ENCODE peak calls at places on chromosomes 13 and 19, in seven cellular contexts. One of them, this sample, is unnamed.

GRCh38 chr13:69857188-69857821 is 250.3 kb upstream of the ATXN8OS start:
- DNase-seq in HTR-8/SVneo: peak; percentile 2
- DNase-seq in activated B cell treated with CpG ODN at 0.5 μM for 24 hours: no peak
- DNase-seq in CD8-positive, alpha-beta T cell: no peak
- DNase-seq in NCI-H2029: peak; percentile 3
- DNase-seq in 8988T: no peak
- DNase-seq in DMS153: peak; percentile 52
- DNase-seq in this sample: peak; percentile 66

GRCh38 chr13:104571161-104571889 is 1505.1 kb upstream of the SLC10A2 start:
- DNase-seq in HTR-8/SVneo: peak; percentile 45
- DNase-seq in activated B cell treated with CpG ODN at 0.5 μM for 24 hours: no peak
- DNase-seq in CD8-positive, alpha-beta T cell: no peak
- DNase-seq in NCI-H2029: no peak
- DNase-seq in 8988T: no peak
- DNase-seq in DMS153: peak; percentile 74
- DNase-seq in this sample: peak; percentile 63

GRCh38 chr19:39498262-39499081 is at the start of gene DLL3:
- DNase-seq in HTR-8/SVneo: no peak
- DNase-seq in activated B cell treated with CpG ODN at 0.5 μM for 24 hours: peak; percentile 35
- DNase-seq in CD8-positive, alpha-beta T cell: no peak
- DNase-seq in NCI-H2029: peak; percentile 52
- DNase-seq in 8988T: no peak
- DNase-seq in DMS153: peak; percentile 83
- DNase-seq in this sample: no peak

GRCh38 chr13:55788548-55788947 is 1352.2 kb upstream of the PRR20A start:
- DNase-seq in HTR-8/SVneo: no peak
- DNase-seq in activated B cell treated with CpG ODN at 0.5 μM for 24 hours: no peak
- DNase-seq in CD8-positive, alpha-beta T cell: no peak
- DNase-seq in NCI-H2029: no peak
- DNase-seq in 8988T: no peak
- DNase-seq in DMS153: no peak
- DNase-seq in this sample: no peak

GRCh38 chr13:60811581-60811980 is 414.6 kb downstream of the TDRD3 start:
- DNase-seq in HTR-8/SVneo: no peak
- DNase-seq in activated B cell treated with CpG ODN at 0.5 μM for 24 hours: no peak
- DNase-seq in CD8-positive, alpha-beta T cell: no peak
- DNase-seq in NCI-H2029: no peak
- DNase-seq in 8988T: no peak
- DNase-seq in DMS153: no peak
- DNase-seq in this sample: no peak

GRCh38 chr13:20519887-20520286 is 5.8 kb downstream of the CRYL1 start:
- DNase-seq in HTR-8/SVneo: no peak
- DNase-seq in activated B cell treated with CpG ODN at 0.5 μM for 24 hours: no peak
- DNase-seq in CD8-positive, alpha-beta T cell: no peak
- DNase-seq in NCI-H2029: no peak
- DNase-seq in 8988T: no peak
- DNase-seq in DMS153: no peak
- DNase-seq in this sample: no peak

GRCh38 chr13:101210774-101211173 is 205.5 kb downstream of the NALCN start:
- DNase-seq in HTR-8/SVneo: no peak
- DNase-seq in activated B cell treated with CpG ODN at 0.5 μM for 24 hours: no peak
- DNase-seq in CD8-positive, alpha-beta T cell: no peak
- DNase-seq in NCI-H2029: no peak
- DNase-seq in 8988T: no peak
- DNase-seq in DMS153: no peak
- DNase-seq in this sample: no peak

GRCh38 chr19:56838930-56839664 is 1.4 kb downstream of the PEG3 start:
- DNase-seq in HTR-8/SVneo: no peak
- DNase-seq in activated B cell treated with CpG ODN at 0.5 μM for 24 hours: no peak
- DNase-seq in CD8-positive, alpha-beta T cell: peak; percentile 59
- DNase-seq in NCI-H2029: no peak
- DNase-seq in 8988T: no peak
- DNase-seq in DMS153: no peak
- DNase-seq in this sample: no peak

GRCh38 chr13:93151277-93151676 is 75.3 kb upstream of the GPC6 start:
- DNase-seq in HTR-8/SVneo: no peak
- DNase-seq in activated B cell treated with CpG ODN at 0.5 μM for 24 hours: no peak
- DNase-seq in CD8-positive, alpha-beta T cell: no peak
- DNase-seq in NCI-H2029: no peak
- DNase-seq in 8988T: no peak
- DNase-seq in DMS153: no peak
- DNase-seq in this sample: no peak

GRCh38 chr13:112783946-112784500 is 94.2 kb downstream of the ATP11A start:
- DNase-seq in HTR-8/SVneo: no peak
- DNase-seq in activated B cell treated with CpG ODN at 0.5 μM for 24 hours: no peak
- DNase-seq in CD8-positive, alpha-beta T cell: no peak
- DNase-seq in NCI-H2029: no peak
- DNase-seq in 8988T: no peak
- DNase-seq in DMS153: no peak
- DNase-seq in this sample: no peak

GRCh38 chr19:48218964-48219363 is 36.7 kb downstream of the CARD8 start:
- DNase-seq in HTR-8/SVneo: peak; percentile 42
- DNase-seq in activated B cell treated with CpG ODN at 0.5 μM for 24 hours: no peak
- DNase-seq in CD8-positive, alpha-beta T cell: no peak
- DNase-seq in NCI-H2029: no peak
- DNase-seq in 8988T: no peak
- DNase-seq in DMS153: no peak
- DNase-seq in this sample: no peak

GRCh38 chr19:4358709-4359626 is 15.6 kb downstream of the MPND start:
- DNase-seq in HTR-8/SVneo: no peak
- DNase-seq in activated B cell treated with CpG ODN at 0.5 μM for 24 hours: no peak
- DNase-seq in CD8-positive, alpha-beta T cell: no peak
- DNase-seq in NCI-H2029: no peak
- DNase-seq in 8988T: no peak
- DNase-seq in DMS153: no peak
- DNase-seq in this sample: no peak

GRCh38 chr13:114130131-114130707 is 2.2 kb downstream of the RASA3 start:
- DNase-seq in HTR-8/SVneo: no peak
- DNase-seq in activated B cell treated with CpG ODN at 0.5 μM for 24 hours: no peak
- DNase-seq in CD8-positive, alpha-beta T cell: peak; percentile 20
- DNase-seq in NCI-H2029: no peak
- DNase-seq in 8988T: no peak
- DNase-seq in DMS153: no peak
- DNase-seq in this sample: no peak

GRCh38 chr13:24625324-24625723 is 54.9 kb upstream of the ATP12A start:
- DNase-seq in HTR-8/SVneo: no peak
- DNase-seq in activated B cell treated with CpG ODN at 0.5 μM for 24 hours: no peak
- DNase-seq in CD8-positive, alpha-beta T cell: no peak
- DNase-seq in NCI-H2029: no peak
- DNase-seq in 8988T: no peak
- DNase-seq in DMS153: no peak
- DNase-seq in this sample: no peak

GRCh38 chr19:30519607-30520205 is 147.5 kb downstream of the ZNF536 start:
- DNase-seq in HTR-8/SVneo: no peak
- DNase-seq in activated B cell treated with CpG ODN at 0.5 μM for 24 hours: no peak
- DNase-seq in CD8-positive, alpha-beta T cell: no peak
- DNase-seq in NCI-H2029: no peak
- DNase-seq in 8988T: no peak
- DNase-seq in DMS153: no peak
- DNase-seq in this sample: no peak

GRCh38 chr13:113417008-113417735 is 36.1 kb downstream of the ADPRHL1 start:
- DNase-seq in HTR-8/SVneo: no peak
- DNase-seq in activated B cell treated with CpG ODN at 0.5 μM for 24 hours: no peak
- DNase-seq in CD8-positive, alpha-beta T cell: no peak
- DNase-seq in NCI-H2029: no peak
- DNase-seq in 8988T: no peak
- DNase-seq in DMS153: no peak
- DNase-seq in this sample: no peak

GRCh38 chr19:13507053-13507611 is 853 bp upstream of the CACNA1A start:
- DNase-seq in HTR-8/SVneo: no peak
- DNase-seq in activated B cell treated with CpG ODN at 0.5 μM for 24 hours: no peak
- DNase-seq in CD8-positive, alpha-beta T cell: no peak
- DNase-seq in NCI-H2029: no peak
- DNase-seq in 8988T: no peak
- DNase-seq in DMS153: no peak
- DNase-seq in this sample: no peak

GRCh38 chr19:18446811-18447359 is 9.0 kb upstream of the ISYNA1 start:
- DNase-seq in HTR-8/SVneo: no peak
- DNase-seq in activated B cell treated with CpG ODN at 0.5 μM for 24 hours: no peak
- DNase-seq in CD8-positive, alpha-beta T cell: no peak
- DNase-seq in NCI-H2029: no peak
- DNase-seq in 8988T: no peak
- DNase-seq in DMS153: no peak
- DNase-seq in this sample: no peak

This sample was measured in LoVo.